ENCODE peak calls at places on chromosomes 16 and 17, in nine cellular contexts. I, B, M, P, A, W, N, E and Q are unnamed samples.

GRCh38 chr16:84650062-84650991 is 2.0 kb downstream of the KLHL36 start:
- DNase-seq in B (no peak), M (no peak), I (no peak), P (peak; percentile 60), E (no peak), W (no peak), A (no peak), N (peak; percentile 86), Q (no peak)

GRCh38 chr16:87791295-87792204 is 25.8 kb upstream of the KLHDC4 start:
- DNase-seq in W (no peak), M (no peak), I (no peak), E (no peak), N (no peak), A (no peak), P (no peak), B (no peak), Q (no peak)

GRCh38 chr17:49061524-49061943 is 64.3 kb downstream of the IGF2BP1 start:
- DNase-seq in A (no peak), E (no peak), N (peak; percentile 36), M (no peak), B (no peak), P (no peak), W (no peak), I (no peak), Q (no peak)

GRCh38 chr17:4498461-4499397 is at the start of gene SPNS2:
- DNase-seq in A (no peak), M (peak; percentile 49), N (peak; percentile 29), W (peak; percentile 50), B (peak; percentile 34), I (peak; percentile 62), E (no peak), P (no peak), Q (peak; percentile 83)

GRCh38 chr16:56514845-56515244 is 5.0 kb downstream of the BBS2 start:
- DNase-seq in I (no peak), N (peak; percentile 3), W (no peak), P (no peak), M (no peak), B (no peak), E (no peak), A (no peak), Q (no peak)

GRCh38 chr17:149897-150575 is 12.7 kb downstream of the SCGB1C2 start:
- DNase-seq in W (no peak), P (no peak), I (no peak), M (no peak), N (no peak), E (no peak), B (no peak), A (no peak), Q (no peak)

GRCh38 chr17:63946440-63947363 is 14.6 kb upstream of the CD79B start:
- DNase-seq in B (peak; percentile 59), N (peak; percentile 13), W (peak; percentile 15), E (peak; percentile 51), M (no peak), A (no peak), P (peak; percentile 30), I (peak; percentile 18), Q (peak; percentile 51)

GRCh38 chr17:16027708-16028584 is 28.3 kb downstream of the TTC19 start:
- DNase-seq in W (no peak), I (peak; percentile 24), B (no peak), A (no peak), E (no peak), N (peak; percentile 97), M (no peak), P (peak; percentile 93), Q (no peak)

GRCh38 chr17:16383216-16383615 is 2.3 kb downstream of the UBB start:
- DNase-seq in I (no peak), N (no peak), A (no peak), E (no peak), B (no peak), M (no peak), P (no peak), W (no peak), Q (no peak)

GRCh38 chr17:73657473-73658116 is 13.3 kb upstream of the SDK2 start:
- DNase-seq in N (no peak), B (no peak), A (no peak), I (no peak), W (peak; percentile 42), M (peak; percentile 45), E (peak; percentile 39), P (no peak), Q (peak; percentile 65)

GRCh38 chr16:84340305-84341040 is 27.9 kb upstream of the ATP2C2 start:
- DNase-seq in P (no peak), I (no peak), W (peak; percentile 89), M (no peak), N (no peak), E (peak; percentile 76), B (no peak), A (no peak), Q (no peak)

GRCh38 chr16:85136705-85137322 is 24.5 kb upstream of the CIBAR2 start:
- DNase-seq in N (no peak), M (no peak), B (no peak), I (no peak), P (peak; percentile 58), A (no peak), E (peak; percentile 65), W (no peak), Q (peak; percentile 31)

GRCh38 chr16:81238296-81239011 is at the start of gene BCO1:
- DNase-seq in N (peak; percentile 66), P (peak; percentile 85), E (peak; percentile 29), A (no peak), B (no peak), M (peak; percentile 6), I (no peak), W (peak; percentile 20), Q (peak; percentile 56)

GRCh38 chr16:67538666-67539101 is 10.1 kb downstream of the RIPOR1 start:
- DNase-seq in M (no peak), A (no peak), B (no peak), W (no peak), E (no peak), I (no peak), N (peak; percentile 56), P (peak; percentile 62), Q (peak; percentile 37)

GRCh38 chr17:70871180-70871818 is 702.0 kb downstream of the KCNJ2 start:
- DNase-seq in W (no peak), B (no peak), M (no peak), N (no peak), I (no peak), E (no peak), P (no peak), A (no peak), Q (no peak)

GRCh38 chr17:48153711-48154642 is 46.4 kb downstream of the SNX11 start:
- DNase-seq in B (no peak), P (peak; percentile 67), A (no peak), E (no peak), I (no peak), M (peak; percentile 68), N (peak; percentile 54), W (no peak), Q (peak; percentile 51)

GRCh38 chr17:28228109-28228840 is 90.7 kb upstream of the TMEM97 start:
- DNase-seq in M (peak; percentile 42), B (no peak), P (no peak), E (no peak), W (no peak), I (no peak), A (no peak), N (no peak), Q (no peak)

GRCh38 chr17:61442878-61443474 is 9.2 kb upstream of the TBX4 start:
- DNase-seq in P (no peak), W (no peak), M (no peak), I (no peak), N (no peak), A (no peak), E (no peak), B (no peak), Q (no peak)

GRCh38 chr17:34075076-34075475 is 180.0 kb upstream of the CCL2 start:
- DNase-seq in B (no peak), W (no peak), I (no peak), M (no peak), N (no peak), A (no peak), P (no peak), E (no peak), Q (no peak)

GRCh38 chr17:32794533-32795246 is 82.2 kb downstream of the MYO1D start:
- DNase-seq in W (no peak), M (no peak), P (no peak), A (no peak), I (no peak), B (no peak), E (no peak), N (no peak), Q (no peak)

GRCh38 chr17:66982011-66982508 is 17.6 kb downstream of the CACNG4 start:
- DNase-seq in M (no peak), W (no peak), N (no peak), I (no peak), P (no peak), A (no peak), B (no peak), E (no peak), Q (peak; percentile 38)

GRCh38 chr17:4165301-4166010 is 22.5 kb downstream of the CYB5D2 start:
- DNase-seq in M (no peak), N (no peak), I (no peak), W (no peak), A (no peak), E (no peak), P (no peak), B (no peak), Q (no peak)

GRCh38 chr17:21278304-21279197 is 6.0 kb upstream of the MAP2K3 start:
- DNase-seq in W (no peak), M (no peak), I (no peak), P (peak; percentile 72), N (no peak), B (no peak), A (no peak), E (peak; percentile 77), Q (peak; percentile 87)

GRCh38 chr17:34991606-34992005 is 11.3 kb downstream of the LIG3 start:
- DNase-seq in M (no peak), N (no peak), E (no peak), P (no peak), B (no peak), I (no peak), A (no peak), W (no peak), Q (no peak)

GRCh38 chr16:2166263-2167080 is 10.9 kb downstream of the TRAF7 start:
- DNase-seq in A (no peak), I (no peak), P (no peak), B (no peak), N (no peak), W (no peak), E (no peak), M (no peak), Q (no peak)

GRCh38 chr17:18332909-18333489 is 17.9 kb downstream of the SMCR8 start:
- DNase-seq in I (no peak), A (no peak), E (no peak), W (no peak), N (peak; percentile 28), P (no peak), B (no peak), M (no peak), Q (no peak)

GRCh38 chr17:10021239-10021638 is 116.2 kb upstream of the RCVRN start:
- DNase-seq in W (no peak), M (no peak), B (no peak), A (peak; percentile 47), P (no peak), N (peak; percentile 20), E (peak; percentile 59), I (no peak), Q (peak; percentile 36)

GRCh38 chr16:24499193-24499814 is 40.1 kb upstream of the RBBP6 start:
- DNase-seq in P (peak; percentile 24), B (no peak), I (no peak), N (peak; percentile 11), M (peak; percentile 4), A (no peak), W (no peak), E (no peak), Q (no peak)

GRCh38 chr16:87956169-87956770 is 5.0 kb downstream of the BANP start:
- DNase-seq in B (peak; percentile 69), P (peak; percentile 69), A (no peak), W (no peak), N (peak; percentile 83), E (no peak), M (no peak), I (peak; percentile 47), Q (no peak)

GRCh38 chr16:14300631-14301149 is 229.6 kb downstream of the MRTFB start:
- DNase-seq in I (no peak), E (peak; percentile 74), P (peak; percentile 87), W (peak; percentile 74), A (peak; percentile 68), N (peak; percentile 85), B (no peak), M (peak; percentile 44), Q (peak; percentile 72)

GRCh38 chr16:54281535-54282201 is 4.9 kb downstream of the IRX3 start:
- DNase-seq in A (no peak), B (no peak), E (no peak), I (no peak), W (no peak), P (no peak), M (no peak), N (no peak), Q (no peak)